ENCODE peak calls at places on chromosome 22, in nine cellular contexts. One of them, this sample, is unnamed. For H3K4me1, the result is how much of the 10 kb centered on the place peaks cover.

GRCh38 chr22:29343313-29343805 is 27.9 kb upstream of the RASL10A start:
- DNase-seq in endodermal cell: no peak
- DNase-seq in kidney: no peak
- DNase-seq in cardiac muscle cell: peak
- DNase-seq in ovary: no peak
- DNase-seq in psoas muscle: peak
- DNase-seq in GM23248: peak
- DNase-seq in CD4-positive, CD25-positive, alpha-beta regulatory T cell: no peak
- DNase-seq in DND-41: no peak
- DNase-seq in this sample: no peak

GRCh38 chr22:23263651-23264555 is 83.6 kb downstream of the BCR start:
- DNase-seq in cardiac muscle cell: no peak
- DNase-seq in CD4-positive, CD25-positive, alpha-beta regulatory T cell: peak
- DNase-seq in psoas muscle: no peak
- DNase-seq in GM23248: no peak
- DNase-seq in kidney: peak
- DNase-seq in ovary: no peak
- DNase-seq in DND-41: no peak
- DNase-seq in endodermal cell: no peak
- DNase-seq in this sample: peak

GRCh38 chr22:29715240-29715639 is 4.6 kb upstream of the CABP7 start:
- DNase-seq in CD4-positive, CD25-positive, alpha-beta regulatory T cell: no peak
- DNase-seq in DND-41: no peak
- DNase-seq in psoas muscle: no peak
- DNase-seq in endodermal cell: no peak
- DNase-seq in GM23248: no peak
- DNase-seq in cardiac muscle cell: no peak
- DNase-seq in kidney: no peak
- DNase-seq in ovary: no peak
- DNase-seq in this sample: no peak

GRCh38 chr22:37182101-37182948 is 5.7 kb downstream of the C1QTNF6 start:
- DNase-seq in GM23248: no peak
- DNase-seq in cardiac muscle cell: no peak
- DNase-seq in psoas muscle: peak
- DNase-seq in DND-41: no peak
- DNase-seq in ovary: no peak
- DNase-seq in kidney: peak
- DNase-seq in endodermal cell: no peak
- DNase-seq in CD4-positive, CD25-positive, alpha-beta regulatory T cell: no peak
- DNase-seq in this sample: no peak

GRCh38 chr22:23053051-23053707 is 17.1 kb upstream of the GNAZ start:
- DNase-seq in DND-41: no peak
- DNase-seq in psoas muscle: peak
- DNase-seq in cardiac muscle cell: no peak
- DNase-seq in endodermal cell: peak
- DNase-seq in CD4-positive, CD25-positive, alpha-beta regulatory T cell: no peak
- DNase-seq in ovary: no peak
- DNase-seq in kidney: peak
- DNase-seq in GM23248: no peak
- DNase-seq in this sample: no peak

GRCh38 chr22:26707581-26707980 is 50.2 kb downstream of the MIAT start:
- DNase-seq in CD4-positive, CD25-positive, alpha-beta regulatory T cell: no peak
- DNase-seq in ovary: no peak
- DNase-seq in cardiac muscle cell: no peak
- DNase-seq in endodermal cell: no peak
- DNase-seq in psoas muscle: no peak
- DNase-seq in DND-41: no peak
- DNase-seq in kidney: no peak
- DNase-seq in GM23248: no peak
- DNase-seq in this sample: no peak

GRCh38 chr22:35519306-35520000 is 21.2 kb upstream of the RASD2 start:
- DNase-seq in ovary: no peak
- DNase-seq in GM23248: no peak
- DNase-seq in endodermal cell: no peak
- DNase-seq in kidney: no peak
- DNase-seq in DND-41: no peak
- DNase-seq in CD4-positive, CD25-positive, alpha-beta regulatory T cell: no peak
- DNase-seq in psoas muscle: no peak
- DNase-seq in cardiac muscle cell: no peak
- DNase-seq in this sample: no peak

GRCh38 chr22:38220653-38221386 is 19.0 kb downstream of the MAFF start:
- DNase-seq in endodermal cell: no peak
- DNase-seq in psoas muscle: no peak
- DNase-seq in CD4-positive, CD25-positive, alpha-beta regulatory T cell: no peak
- DNase-seq in ovary: no peak
- DNase-seq in kidney: no peak
- DNase-seq in cardiac muscle cell: no peak
- DNase-seq in DND-41: no peak
- DNase-seq in GM23248: no peak
- DNase-seq in this sample: no peak

GRCh38 chr22:17116931-17117330 is 4.2 kb downstream of the TMEM121B start:
- DNase-seq in ovary: no peak
- DNase-seq in psoas muscle: no peak
- DNase-seq in kidney: no peak
- DNase-seq in CD4-positive, CD25-positive, alpha-beta regulatory T cell: no peak
- DNase-seq in cardiac muscle cell: no peak
- DNase-seq in DND-41: peak
- DNase-seq in GM23248: no peak
- DNase-seq in endodermal cell: peak
- DNase-seq in this sample: no peak

GRCh38 chr22:46052331-46052771 is 75.4 kb upstream of the WNT7B start:
- DNase-seq in DND-41: no peak
- DNase-seq in psoas muscle: peak
- DNase-seq in CD4-positive, CD25-positive, alpha-beta regulatory T cell: no peak
- DNase-seq in endodermal cell: peak
- DNase-seq in cardiac muscle cell: no peak
- DNase-seq in GM23248: peak
- DNase-seq in ovary: no peak
- DNase-seq in kidney: peak
- DNase-seq in this sample: no peak

GRCh38 chr22:29048822-29049654 is 12.6 kb downstream of the C22orf31 start:
- DNase-seq in psoas muscle: no peak
- DNase-seq in GM23248: no peak
- DNase-seq in ovary: no peak
- DNase-seq in cardiac muscle cell: no peak
- DNase-seq in kidney: no peak
- DNase-seq in CD4-positive, CD25-positive, alpha-beta regulatory T cell: no peak
- DNase-seq in DND-41: no peak
- DNase-seq in endodermal cell: no peak
- DNase-seq in this sample: no peak

GRCh38 chr22:50308597-50308935 is 1.1 kb upstream of the PLXNB2 start:
- DNase-seq in DND-41: no peak
- DNase-seq in GM23248: peak
- DNase-seq in kidney: peak
- DNase-seq in ovary: peak
- DNase-seq in cardiac muscle cell: no peak
- DNase-seq in CD4-positive, CD25-positive, alpha-beta regulatory T cell: no peak
- DNase-seq in psoas muscle: peak
- DNase-seq in endodermal cell: peak
- DNase-seq in this sample: no peak

GRCh38 chr22:30612789-30613188 is 5.8 kb downstream of the TCN2 start:
- DNase-seq in cardiac muscle cell: no peak
- DNase-seq in kidney: no peak
- DNase-seq in GM23248: no peak
- DNase-seq in DND-41: no peak
- DNase-seq in CD4-positive, CD25-positive, alpha-beta regulatory T cell: no peak
- DNase-seq in psoas muscle: peak
- DNase-seq in endodermal cell: peak
- DNase-seq in ovary: no peak
- DNase-seq in this sample: no peak

GRCh38 chr22:48819232-48819631 is 1008.4 kb downstream of the BRD1 start:
- DNase-seq in CD4-positive, CD25-positive, alpha-beta regulatory T cell: no peak
- DNase-seq in DND-41: no peak
- DNase-seq in endodermal cell: no peak
- DNase-seq in cardiac muscle cell: no peak
- DNase-seq in kidney: peak
- DNase-seq in GM23248: no peak
- DNase-seq in ovary: no peak
- DNase-seq in psoas muscle: no peak
- DNase-seq in this sample: no peak

GRCh38 chr22:45720875-45721378 is 49.3 kb downstream of the ATXN10 start:
- DNase-seq in ovary: no peak
- DNase-seq in cardiac muscle cell: no peak
- DNase-seq in endodermal cell: no peak
- DNase-seq in psoas muscle: no peak
- DNase-seq in CD4-positive, CD25-positive, alpha-beta regulatory T cell: no peak
- DNase-seq in GM23248: peak
- DNase-seq in DND-41: no peak
- DNase-seq in kidney: no peak
- DNase-seq in this sample: no peak

DNA sequence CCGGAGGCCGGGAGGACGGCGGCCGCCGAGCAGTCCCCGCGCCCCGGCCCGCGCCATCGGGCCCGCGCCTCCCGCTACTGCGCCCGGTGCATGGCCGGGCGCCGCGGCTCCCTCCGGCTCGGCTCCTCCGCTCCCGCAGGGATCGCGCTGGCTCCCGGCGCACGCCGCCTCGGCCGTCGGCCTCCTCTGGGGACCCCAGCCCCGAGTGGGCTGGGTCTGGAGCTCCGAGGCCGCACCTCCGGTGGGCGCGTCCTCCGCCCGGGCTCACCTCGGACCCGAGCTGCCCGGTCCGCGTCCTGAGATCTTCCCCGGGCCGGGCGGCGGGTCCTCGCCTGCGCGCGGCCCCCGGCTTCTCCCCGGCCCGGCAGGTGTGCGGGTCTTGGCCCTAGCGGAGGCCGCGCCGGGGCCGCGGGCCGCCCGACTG is 251 bp downstream of the SHISA8 start:
- DNase-seq in DND-41: no peak
- DNase-seq in ovary: no peak
- DNase-seq in GM23248: no peak
- DNase-seq in cardiac muscle cell: no peak
- DNase-seq in CD4-positive, CD25-positive, alpha-beta regulatory T cell: no peak
- DNase-seq in endodermal cell: peak
- DNase-seq in kidney: no peak
- DNase-seq in psoas muscle: no peak
- DNase-seq in this sample: no peak
- H3K4me1 ChIP-seq in DND-41: under half
- H3K4me1 ChIP-seq in ovary: under half
- H3K4me1 ChIP-seq in GM23248: under half
- H3K4me1 ChIP-seq in cardiac muscle cell: under half
- H3K4me1 ChIP-seq in CD4-positive, CD25-positive, alpha-beta regulatory T cell: half or more
- H3K4me1 ChIP-seq in endodermal cell: under half
- H3K4me1 ChIP-seq in kidney: under half
- H3K4me1 ChIP-seq in psoas muscle: under half
- H3K4me1 ChIP-seq in this sample: under half

GRCh38 chr22:31623634-31624312 is 38.2 kb downstream of the PISD start:
- DNase-seq in kidney: no peak
- DNase-seq in DND-41: no peak
- DNase-seq in CD4-positive, CD25-positive, alpha-beta regulatory T cell: no peak
- DNase-seq in ovary: no peak
- DNase-seq in cardiac muscle cell: no peak
- DNase-seq in endodermal cell: peak
- DNase-seq in psoas muscle: no peak
- DNase-seq in GM23248: no peak
- DNase-seq in this sample: no peak

GRCh38 chr22:31626427-31627150 is 35.4 kb downstream of the PISD start:
- DNase-seq in cardiac muscle cell: no peak
- DNase-seq in CD4-positive, CD25-positive, alpha-beta regulatory T cell: no peak
- DNase-seq in ovary: peak
- DNase-seq in kidney: no peak
- DNase-seq in endodermal cell: peak
- DNase-seq in GM23248: peak
- DNase-seq in psoas muscle: no peak
- DNase-seq in DND-41: no peak
- DNase-seq in this sample: no peak

GRCh38 chr22:31625257-31625640 is 36.8 kb downstream of the PISD start:
- DNase-seq in endodermal cell: no peak
- DNase-seq in psoas muscle: no peak
- DNase-seq in DND-41: no peak
- DNase-seq in ovary: no peak
- DNase-seq in kidney: no peak
- DNase-seq in cardiac muscle cell: no peak
- DNase-seq in CD4-positive, CD25-positive, alpha-beta regulatory T cell: no peak
- DNase-seq in GM23248: no peak
- DNase-seq in this sample: no peak

GRCh38 chr22:31627223-31627731 is 34.7 kb downstream of the PISD start:
- DNase-seq in GM23248: no peak
- DNase-seq in ovary: peak
- DNase-seq in endodermal cell: no peak
- DNase-seq in kidney: no peak
- DNase-seq in psoas muscle: no peak
- DNase-seq in CD4-positive, CD25-positive, alpha-beta regulatory T cell: no peak
- DNase-seq in cardiac muscle cell: no peak
- DNase-seq in DND-41: no peak
- DNase-seq in this sample: no peak

GRCh38 chr22:31625661-31626426 is 36.2 kb downstream of the PISD start:
- DNase-seq in kidney: no peak
- DNase-seq in DND-41: no peak
- DNase-seq in CD4-positive, CD25-positive, alpha-beta regulatory T cell: no peak
- DNase-seq in GM23248: peak
- DNase-seq in endodermal cell: peak
- DNase-seq in psoas muscle: peak
- DNase-seq in cardiac muscle cell: peak
- DNase-seq in ovary: peak
- DNase-seq in this sample: no peak
- H3K4me1 ChIP-seq in kidney: under half
- H3K4me1 ChIP-seq in DND-41: under half
- H3K4me1 ChIP-seq in CD4-positive, CD25-positive, alpha-beta regulatory T cell: under half
- H3K4me1 ChIP-seq in GM23248: under half
- H3K4me1 ChIP-seq in endodermal cell: under half
- H3K4me1 ChIP-seq in psoas muscle: under half
- H3K4me1 ChIP-seq in cardiac muscle cell: under half
- H3K4me1 ChIP-seq in ovary: under half
- H3K4me1 ChIP-seq in this sample: under half

GRCh38 chr22:20528405-20528978 is 21.1 kb downstream of the MED15 start:
- DNase-seq in endodermal cell: no peak
- DNase-seq in ovary: no peak
- DNase-seq in cardiac muscle cell: no peak
- DNase-seq in DND-41: no peak
- DNase-seq in psoas muscle: no peak
- DNase-seq in GM23248: no peak
- DNase-seq in kidney: no peak
- DNase-seq in CD4-positive, CD25-positive, alpha-beta regulatory T cell: no peak
- DNase-seq in this sample: no peak
- H3K4me1 ChIP-seq in endodermal cell: under half
- H3K4me1 ChIP-seq in ovary: under half
- H3K4me1 ChIP-seq in cardiac muscle cell: half or more
- H3K4me1 ChIP-seq in DND-41: under half
- H3K4me1 ChIP-seq in psoas muscle: under half
- H3K4me1 ChIP-seq in GM23248: half or more
- H3K4me1 ChIP-seq in kidney: under half
- H3K4me1 ChIP-seq in CD4-positive, CD25-positive, alpha-beta regulatory T cell: half or more
- H3K4me1 ChIP-seq in this sample: under half

DNA sequence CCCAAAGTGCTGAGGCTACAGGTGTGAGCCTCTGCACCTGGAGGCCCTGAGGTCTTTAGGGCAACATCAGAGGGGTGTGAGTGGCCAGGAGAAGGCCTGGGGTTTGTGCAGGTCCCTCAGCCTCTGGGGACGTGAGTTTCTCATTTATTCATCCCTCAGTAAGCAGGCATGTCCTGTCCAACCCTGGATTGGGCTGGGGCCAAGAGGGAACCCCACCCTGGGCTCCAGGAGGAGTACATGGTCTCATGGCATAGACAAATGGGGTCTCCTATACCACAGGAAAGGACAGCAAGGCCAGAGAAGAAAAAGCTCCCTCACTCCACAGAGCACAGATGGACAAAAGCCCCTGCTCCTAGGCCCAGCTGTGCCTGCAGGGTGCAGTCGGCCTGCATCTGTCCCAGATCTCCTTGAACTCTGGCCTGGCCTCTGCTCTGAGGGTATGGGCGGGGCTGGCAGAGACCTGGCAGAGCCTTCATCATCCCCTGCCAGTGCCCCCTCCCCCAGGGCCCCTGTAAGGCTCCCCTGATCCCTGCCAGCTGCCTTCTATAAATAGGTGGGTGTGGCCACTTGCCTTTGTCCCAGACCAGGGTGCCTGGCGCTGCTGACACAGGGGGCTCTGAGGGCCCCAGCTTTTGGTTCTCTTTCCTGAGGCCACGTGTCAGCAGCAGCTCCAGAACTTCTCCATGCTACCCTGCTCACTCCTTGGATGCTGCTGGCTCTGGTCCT is 34.6 kb downstream of the A4GALT start:
- DNase-seq in GM23248: no peak
- DNase-seq in kidney: peak
- DNase-seq in DND-41: peak
- DNase-seq in psoas muscle: peak
- DNase-seq in cardiac muscle cell: peak
- DNase-seq in endodermal cell: no peak
- DNase-seq in ovary: peak
- DNase-seq in CD4-positive, CD25-positive, alpha-beta regulatory T cell: no peak
- DNase-seq in this sample: no peak
- H3K4me1 ChIP-seq in GM23248: under half
- H3K4me1 ChIP-seq in kidney: half or more
- H3K4me1 ChIP-seq in DND-41: under half
- H3K4me1 ChIP-seq in psoas muscle: half or more
- H3K4me1 ChIP-seq in cardiac muscle cell: under half
- H3K4me1 ChIP-seq in endodermal cell: under half
- H3K4me1 ChIP-seq in ovary: under half
- H3K4me1 ChIP-seq in CD4-positive, CD25-positive, alpha-beta regulatory T cell: under half
- H3K4me1 ChIP-seq in this sample: under half